ENCODE peak calls at places on chromosomes 2 and 18, in ten cellular contexts. One of them, this sample, is unnamed.

GRCh38 chr18:23737578-23737977 is 48.3 kb downstream of the LAMA3 start:
- DNase-seq in coronary artery: no peak
- DNase-seq in CD8-positive, alpha-beta T cell: no peak
- DNase-seq in fibroblast of lung: no peak
- DNase-seq in cardiac fibroblast: no peak
- DNase-seq in Peyer's patch: no peak
- DNase-seq in heart left ventricle: no peak
- DNase-seq in spleen: no peak
- DNase-seq in fibroblast of villous mesenchyme: no peak
- DNase-seq in sigmoid colon: no peak
- DNase-seq in this sample: no peak

GRCh38 chr2:86170449-86170848 is 24.8 kb downstream of the IMMT start:
- DNase-seq in coronary artery: no peak
- DNase-seq in CD8-positive, alpha-beta T cell: no peak
- DNase-seq in fibroblast of lung: no peak
- DNase-seq in cardiac fibroblast: no peak
- DNase-seq in Peyer's patch: no peak
- DNase-seq in heart left ventricle: no peak
- DNase-seq in spleen: no peak
- DNase-seq in fibroblast of villous mesenchyme: no peak
- DNase-seq in sigmoid colon: no peak
- DNase-seq in this sample: no peak

GRCh38 chr2:73239776-73240175 is 5.7 kb downstream of the CCT7 start:
- DNase-seq in coronary artery: no peak
- DNase-seq in CD8-positive, alpha-beta T cell: no peak
- DNase-seq in fibroblast of lung: peak; percentile 44
- DNase-seq in cardiac fibroblast: peak; percentile 88
- DNase-seq in Peyer's patch: no peak
- DNase-seq in heart left ventricle: no peak
- DNase-seq in spleen: no peak
- DNase-seq in fibroblast of villous mesenchyme: peak; percentile 62
- DNase-seq in sigmoid colon: no peak
- DNase-seq in this sample: no peak

GRCh38 chr18:45761512-45762114 is 37.6 kb downstream of the SLC14A1 start:
- DNase-seq in coronary artery: no peak
- DNase-seq in CD8-positive, alpha-beta T cell: no peak
- DNase-seq in fibroblast of lung: no peak
- DNase-seq in cardiac fibroblast: no peak
- DNase-seq in Peyer's patch: no peak
- DNase-seq in heart left ventricle: no peak
- DNase-seq in spleen: no peak
- DNase-seq in fibroblast of villous mesenchyme: no peak
- DNase-seq in sigmoid colon: no peak
- DNase-seq in this sample: no peak

GRCh38 chr18:32362484-32362883 is 108.2 kb downstream of the GAREM1 start:
- DNase-seq in coronary artery: no peak
- DNase-seq in CD8-positive, alpha-beta T cell: no peak
- DNase-seq in fibroblast of lung: peak; percentile 33
- DNase-seq in cardiac fibroblast: no peak
- DNase-seq in Peyer's patch: no peak
- DNase-seq in heart left ventricle: no peak
- DNase-seq in spleen: no peak
- DNase-seq in fibroblast of villous mesenchyme: no peak
- DNase-seq in sigmoid colon: no peak
- DNase-seq in this sample: no peak

GRCh38 chr18:27004056-27004829 is 138.7 kb upstream of the AQP4 start:
- DNase-seq in coronary artery: no peak
- DNase-seq in CD8-positive, alpha-beta T cell: no peak
- DNase-seq in fibroblast of lung: peak; percentile 20
- DNase-seq in cardiac fibroblast: peak; percentile 30
- DNase-seq in Peyer's patch: no peak
- DNase-seq in heart left ventricle: no peak
- DNase-seq in spleen: no peak
- DNase-seq in fibroblast of villous mesenchyme: peak; percentile 3
- DNase-seq in sigmoid colon: no peak
- DNase-seq in this sample: no peak

GRCh38 chr2:162974771-162975170 is 136.2 kb upstream of the KCNH7 start:
- DNase-seq in coronary artery: no peak
- DNase-seq in CD8-positive, alpha-beta T cell: no peak
- DNase-seq in fibroblast of lung: no peak
- DNase-seq in cardiac fibroblast: no peak
- DNase-seq in Peyer's patch: no peak
- DNase-seq in heart left ventricle: no peak
- DNase-seq in spleen: no peak
- DNase-seq in fibroblast of villous mesenchyme: no peak
- DNase-seq in sigmoid colon: no peak
- DNase-seq in this sample: no peak

GRCh38 chr18:3605562-3606443 is 155.8 kb downstream of the TGIF1 start:
- DNase-seq in coronary artery: no peak
- DNase-seq in CD8-positive, alpha-beta T cell: no peak
- DNase-seq in fibroblast of lung: peak; percentile 69
- DNase-seq in cardiac fibroblast: peak; percentile 71
- DNase-seq in Peyer's patch: peak; percentile 45
- DNase-seq in heart left ventricle: no peak
- DNase-seq in spleen: peak; percentile 49
- DNase-seq in fibroblast of villous mesenchyme: peak; percentile 72
- DNase-seq in sigmoid colon: peak; percentile 58
- DNase-seq in this sample: no peak

GRCh38 chr2:64311191-64311910 is 142.6 kb upstream of the LGALSL start:
- DNase-seq in coronary artery: no peak
- DNase-seq in CD8-positive, alpha-beta T cell: no peak
- DNase-seq in fibroblast of lung: no peak
- DNase-seq in cardiac fibroblast: no peak
- DNase-seq in Peyer's patch: no peak
- DNase-seq in heart left ventricle: no peak
- DNase-seq in spleen: no peak
- DNase-seq in fibroblast of villous mesenchyme: no peak
- DNase-seq in sigmoid colon: no peak
- DNase-seq in this sample: no peak

GRCh38 chr2:64313311-64313710 is 140.7 kb upstream of the LGALSL start:
- DNase-seq in coronary artery: no peak
- DNase-seq in CD8-positive, alpha-beta T cell: no peak
- DNase-seq in fibroblast of lung: no peak
- DNase-seq in cardiac fibroblast: no peak
- DNase-seq in Peyer's patch: no peak
- DNase-seq in heart left ventricle: no peak
- DNase-seq in spleen: no peak
- DNase-seq in fibroblast of villous mesenchyme: no peak
- DNase-seq in sigmoid colon: no peak
- DNase-seq in this sample: no peak

GRCh38 chr2:64315561-64315960 is 138.4 kb upstream of the LGALSL start:
- DNase-seq in coronary artery: no peak
- DNase-seq in CD8-positive, alpha-beta T cell: no peak
- DNase-seq in fibroblast of lung: no peak
- DNase-seq in cardiac fibroblast: no peak
- DNase-seq in Peyer's patch: no peak
- DNase-seq in heart left ventricle: no peak
- DNase-seq in spleen: no peak
- DNase-seq in fibroblast of villous mesenchyme: no peak
- DNase-seq in sigmoid colon: no peak
- DNase-seq in this sample: no peak

GRCh38 chr2:64311948-64312621 is 141.9 kb upstream of the LGALSL start:
- DNase-seq in coronary artery: peak; percentile 89
- DNase-seq in CD8-positive, alpha-beta T cell: no peak
- DNase-seq in fibroblast of lung: peak; percentile 83
- DNase-seq in cardiac fibroblast: peak; percentile 96
- DNase-seq in Peyer's patch: no peak
- DNase-seq in heart left ventricle: peak; percentile 79
- DNase-seq in spleen: no peak
- DNase-seq in fibroblast of villous mesenchyme: peak; percentile 87
- DNase-seq in sigmoid colon: peak; percentile 88
- DNase-seq in this sample: no peak

DNA sequence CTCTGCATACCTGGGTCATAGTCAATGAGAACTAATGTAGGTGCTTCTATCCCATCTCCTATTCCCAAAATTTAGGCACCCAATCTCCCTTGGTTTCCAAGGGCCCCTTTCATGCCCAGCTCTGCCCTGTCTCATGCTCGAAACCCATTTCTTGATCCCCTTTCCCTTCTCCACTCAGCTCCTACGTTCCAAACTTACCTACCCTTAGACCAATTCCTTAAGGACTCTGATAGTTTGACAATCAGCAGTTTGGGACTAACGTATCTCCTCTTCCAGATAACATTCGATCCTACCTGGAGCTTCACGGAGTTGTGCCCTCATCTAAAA is 141.4 kb upstream of the LGALSL start:
- DNase-seq in coronary artery: no peak
- DNase-seq in CD8-positive, alpha-beta T cell: no peak
- DNase-seq in fibroblast of lung: no peak
- DNase-seq in cardiac fibroblast: no peak
- DNase-seq in Peyer's patch: no peak
- DNase-seq in heart left ventricle: no peak
- DNase-seq in spleen: no peak
- DNase-seq in fibroblast of villous mesenchyme: no peak
- DNase-seq in sigmoid colon: no peak
- DNase-seq in this sample: no peak
- TF ChIP-seq CTCF in coronary artery: peak; percentile 11
- TF ChIP-seq CTCF in CD8-positive, alpha-beta T cell: no peak
- TF ChIP-seq CTCF in fibroblast of lung: no peak
- TF ChIP-seq CTCF in cardiac fibroblast: no peak
- TF ChIP-seq CTCF in Peyer's patch: no peak
- TF ChIP-seq CTCF in heart left ventricle: peak; percentile 6
- TF ChIP-seq CTCF in spleen: no peak
- TF ChIP-seq CTCF in fibroblast of villous mesenchyme: no peak
- TF ChIP-seq CTCF in sigmoid colon: no peak
- TF ChIP-seq CTCF in this sample: no peak

GRCh38 chr2:74703373-74703772 is 49.3 kb downstream of the SEMA4F start:
- DNase-seq in coronary artery: no peak
- DNase-seq in CD8-positive, alpha-beta T cell: no peak
- DNase-seq in fibroblast of lung: peak; percentile 15
- DNase-seq in cardiac fibroblast: peak; percentile 50
- DNase-seq in Peyer's patch: no peak
- DNase-seq in heart left ventricle: no peak
- DNase-seq in spleen: no peak
- DNase-seq in fibroblast of villous mesenchyme: peak; percentile 71
- DNase-seq in sigmoid colon: no peak
- DNase-seq in this sample: no peak

GRCh38 chr2:74706741-74707140 is 52.7 kb downstream of the SEMA4F start:
- DNase-seq in coronary artery: no peak
- DNase-seq in CD8-positive, alpha-beta T cell: no peak
- DNase-seq in fibroblast of lung: no peak
- DNase-seq in cardiac fibroblast: no peak
- DNase-seq in Peyer's patch: no peak
- DNase-seq in heart left ventricle: no peak
- DNase-seq in spleen: no peak
- DNase-seq in fibroblast of villous mesenchyme: no peak
- DNase-seq in sigmoid colon: no peak
- DNase-seq in this sample: no peak

GRCh38 chr2:74700643-74701377 is 46.8 kb downstream of the SEMA4F start:
- DNase-seq in coronary artery: no peak
- DNase-seq in CD8-positive, alpha-beta T cell: no peak
- DNase-seq in fibroblast of lung: no peak
- DNase-seq in cardiac fibroblast: no peak
- DNase-seq in Peyer's patch: no peak
- DNase-seq in heart left ventricle: no peak
- DNase-seq in spleen: no peak
- DNase-seq in fibroblast of villous mesenchyme: no peak
- DNase-seq in sigmoid colon: no peak
- DNase-seq in this sample: no peak

GRCh38 chr2:74704216-74704615 is 50.2 kb downstream of the SEMA4F start:
- DNase-seq in coronary artery: no peak
- DNase-seq in CD8-positive, alpha-beta T cell: no peak
- DNase-seq in fibroblast of lung: no peak
- DNase-seq in cardiac fibroblast: no peak
- DNase-seq in Peyer's patch: no peak
- DNase-seq in heart left ventricle: no peak
- DNase-seq in spleen: no peak
- DNase-seq in fibroblast of villous mesenchyme: no peak
- DNase-seq in sigmoid colon: no peak
- DNase-seq in this sample: no peak

DNA sequence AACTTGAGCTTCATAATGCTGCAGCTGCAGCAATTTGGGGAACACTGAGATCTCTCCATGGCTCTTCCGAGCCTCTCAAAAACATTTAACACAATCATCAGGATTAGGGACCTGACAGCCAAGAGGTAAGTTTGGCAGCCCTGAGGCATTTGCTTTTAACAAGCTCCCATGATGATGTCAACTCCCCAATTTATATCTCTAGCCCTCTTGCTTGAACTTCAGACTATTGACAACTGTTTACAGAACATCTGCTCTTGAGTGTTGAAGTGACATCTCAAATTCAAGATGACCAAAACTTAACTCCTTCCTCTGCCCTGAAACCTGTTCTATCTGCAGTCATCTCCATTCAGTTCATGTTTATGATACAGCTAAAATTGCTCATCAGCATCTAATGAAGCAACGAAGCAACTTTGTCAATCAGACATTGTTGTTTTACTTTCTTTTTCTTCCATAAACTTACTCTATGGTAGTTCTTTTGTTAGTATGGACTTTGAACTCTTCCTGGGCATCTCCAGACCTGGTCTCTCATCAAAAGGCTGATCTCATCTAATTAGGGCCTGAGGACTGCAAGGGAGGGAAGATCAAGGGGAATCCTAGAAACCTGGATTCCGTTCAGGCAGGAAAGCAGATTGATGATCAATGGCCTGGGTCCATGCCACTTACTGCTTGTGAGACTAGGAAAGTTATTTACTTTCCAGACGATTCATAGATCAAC is 48.1 kb downstream of the SEMA4F start:
- DNase-seq in coronary artery: no peak
- DNase-seq in CD8-positive, alpha-beta T cell: no peak
- DNase-seq in fibroblast of lung: no peak
- DNase-seq in cardiac fibroblast: no peak
- DNase-seq in Peyer's patch: no peak
- DNase-seq in heart left ventricle: no peak
- DNase-seq in spleen: no peak
- DNase-seq in fibroblast of villous mesenchyme: no peak
- DNase-seq in sigmoid colon: no peak
- DNase-seq in this sample: no peak
- H3K4me3 ChIP-seq in coronary artery: no peak overlapping the region
- H3K4me3 ChIP-seq in CD8-positive, alpha-beta T cell: no peak overlapping the region
- H3K4me3 ChIP-seq in fibroblast of lung: no peak overlapping the region
- H3K4me3 ChIP-seq in cardiac fibroblast: no peak overlapping the region
- H3K4me3 ChIP-seq in Peyer's patch: no peak overlapping the region
- H3K4me3 ChIP-seq in heart left ventricle: no peak overlapping the region
- H3K4me3 ChIP-seq in spleen: no peak overlapping the region
- H3K4me3 ChIP-seq in fibroblast of villous mesenchyme: no peak overlapping the region
- H3K4me3 ChIP-seq in sigmoid colon: no peak overlapping the region
- H3K4me3 ChIP-seq in this sample: no peak overlapping the region

GRCh38 chr2:135845257-135845656 is 8.3 kb upstream of the LCT start:
- DNase-seq in coronary artery: no peak
- DNase-seq in CD8-positive, alpha-beta T cell: no peak
- DNase-seq in fibroblast of lung: no peak
- DNase-seq in cardiac fibroblast: no peak
- DNase-seq in Peyer's patch: no peak
- DNase-seq in heart left ventricle: no peak
- DNase-seq in spleen: no peak
- DNase-seq in fibroblast of villous mesenchyme: no peak
- DNase-seq in sigmoid colon: no peak
- DNase-seq in this sample: no peak
- TF ChIP-seq CTCF in coronary artery: no peak
- TF ChIP-seq CTCF in CD8-positive, alpha-beta T cell: no peak
- TF ChIP-seq CTCF in fibroblast of lung: no peak
- TF ChIP-seq CTCF in cardiac fibroblast: no peak
- TF ChIP-seq CTCF in Peyer's patch: no peak
- TF ChIP-seq CTCF in heart left ventricle: no peak
- TF ChIP-seq CTCF in spleen: no peak
- TF ChIP-seq CTCF in fibroblast of villous mesenchyme: no peak
- TF ChIP-seq CTCF in sigmoid colon: no peak
- TF ChIP-seq CTCF in this sample: no peak

DNA sequence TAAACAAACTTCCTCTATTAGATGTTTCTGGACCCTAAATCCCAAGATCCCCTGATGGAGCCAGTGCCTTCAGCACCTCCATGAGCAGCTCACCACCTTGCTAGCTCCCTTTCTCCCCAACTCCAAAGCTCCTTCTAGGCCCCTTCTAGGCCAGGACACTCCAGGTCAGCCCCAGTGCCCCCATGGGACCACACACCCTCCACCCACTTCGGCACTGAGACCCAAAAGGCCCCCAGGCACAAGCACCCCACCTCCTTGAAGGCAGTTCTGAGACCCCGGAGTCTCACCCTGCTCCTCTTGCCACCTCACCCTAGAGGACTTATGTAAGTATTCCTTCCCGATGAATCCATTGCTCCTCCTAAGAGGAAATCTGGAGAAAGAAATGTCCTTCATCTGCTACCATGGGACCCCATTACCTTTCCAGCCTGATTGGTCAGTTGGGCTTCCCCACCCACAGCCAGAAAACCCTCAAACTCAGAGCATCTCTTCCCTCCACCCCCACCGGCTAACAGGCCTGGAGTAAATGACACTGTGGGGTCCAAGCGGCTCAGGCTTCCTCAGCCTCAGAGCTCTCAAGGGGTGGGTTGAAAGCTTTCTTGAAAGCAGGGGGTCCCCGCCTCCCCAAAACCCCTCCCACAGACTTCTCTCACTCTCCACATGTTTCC is 9.8 kb upstream of the ARMC9 start:
- DNase-seq in coronary artery: peak; percentile 73
- DNase-seq in CD8-positive, alpha-beta T cell: no peak
- DNase-seq in fibroblast of lung: no peak
- DNase-seq in cardiac fibroblast: no peak
- DNase-seq in Peyer's patch: no peak
- DNase-seq in heart left ventricle: no peak
- DNase-seq in spleen: no peak
- DNase-seq in fibroblast of villous mesenchyme: no peak
- DNase-seq in sigmoid colon: peak; percentile 46
- DNase-seq in this sample: no peak
- H3K4me3 ChIP-seq in coronary artery: no peak overlapping the region
- H3K4me3 ChIP-seq in CD8-positive, alpha-beta T cell: no peak overlapping the region
- H3K4me3 ChIP-seq in fibroblast of lung: no peak overlapping the region
- H3K4me3 ChIP-seq in cardiac fibroblast: no peak overlapping the region
- H3K4me3 ChIP-seq in Peyer's patch: no peak overlapping the region
- H3K4me3 ChIP-seq in heart left ventricle: no peak overlapping the region
- H3K4me3 ChIP-seq in spleen: no peak overlapping the region
- H3K4me3 ChIP-seq in fibroblast of villous mesenchyme: no peak overlapping the region
- H3K4me3 ChIP-seq in sigmoid colon: no peak overlapping the region
- H3K4me3 ChIP-seq in this sample: no peak overlapping the region